ENCODE peak calls at places on chromosomes 5 and 9, in nine cellular contexts. T, A, G, N, X, K, O, C and L are unnamed samples.

GRCh38 chr5:531101-531748 is 7.0 kb upstream of the SLC9A3 start:
- DNase-seq in T (no peak), A (no peak), G (peak; percentile 68), N (no peak), X (no peak), K (no peak), O (no peak), C (no peak), L (no peak)

GRCh38 chr5:126370796-126371718 is 52.2 kb upstream of the GRAMD2B start:
- DNase-seq in T (peak; percentile 75), A (no peak), G (no peak), N (peak; percentile 60), X (peak; percentile 76), K (peak; percentile 73), O (no peak), C (no peak), L (no peak)

GRCh38 chr5:116068028-116068632 is 16.7 kb upstream of the COMMD10 start:
- DNase-seq in T (peak; percentile 44), A (no peak), G (no peak), N (peak; percentile 81), X (peak; percentile 40), K (peak; percentile 61), O (peak; percentile 53), C (peak; percentile 14), L (no peak)

GRCh38 chr5:43729846-43730478 is 127.0 kb downstream of the NNT start:
- DNase-seq in T (peak; percentile 15), A (no peak), G (no peak), N (peak; percentile 76), X (peak; percentile 10), K (peak; percentile 39), O (no peak), C (no peak), L (no peak)

GRCh38 chr5:106376522-106376921 is 1294.2 kb downstream of the EFNA5 start:
- DNase-seq in T (no peak), A (no peak), G (no peak), N (no peak), X (peak; percentile 88), K (peak; percentile 20), O (no peak), C (no peak), L (no peak)

GRCh38 chr5:60207031-60207430 is 313.5 kb upstream of the PDE4D start:
- DNase-seq in T (no peak), A (no peak), G (no peak), N (no peak), X (no peak), K (no peak), O (no peak), C (no peak), L (no peak)

GRCh38 chr9:137380171-137380570 is 42.8 kb downstream of the EXD3 start:
- DNase-seq in T (no peak), A (no peak), G (no peak), N (no peak), X (no peak), K (no peak), O (no peak), C (no peak), L (no peak)

GRCh38 chr9:6640268-6641072 is 5.1 kb downstream of the GLDC start:
- DNase-seq in T (peak; percentile 16), A (peak; percentile 31), G (no peak), N (no peak), X (no peak), K (no peak), O (no peak), C (no peak), L (no peak)

GRCh38 chr5:67196537-67197059 is at the start of gene CD180:
- DNase-seq in T (no peak), A (no peak), G (no peak), N (peak; percentile 59), X (peak; percentile 36), K (no peak), O (no peak), C (no peak), L (no peak)

GRCh38 chr5:134248271-134248670 is 22.4 kb upstream of the PPP2CA start:
- DNase-seq in T (no peak), A (no peak), G (no peak), N (no peak), X (no peak), K (peak; percentile 35), O (no peak), C (no peak), L (no peak)

GRCh38 chr9:19379697-19380046 is 364 bp downstream of the RPS6 start:
- DNase-seq in T (no peak), A (no peak), G (peak; percentile 91), N (no peak), X (no peak), K (peak; percentile 24), O (peak; percentile 9), C (peak; percentile 37), L (no peak)

GRCh38 chr9:115142502-115143265 is 24.7 kb upstream of the TNC start:
- DNase-seq in T (no peak), A (no peak), G (no peak), N (peak; percentile 34), X (peak; percentile 54), K (no peak), O (peak; percentile 28), C (no peak), L (no peak)

GRCh38 chr5:88262116-88262515 is 6.5 kb downstream of the TMEM161B start:
- DNase-seq in T (no peak), A (no peak), G (no peak), N (peak; percentile 37), X (peak; percentile 83), K (no peak), O (peak; percentile 16), C (no peak), L (no peak)

GRCh38 chr5:157571357-157571827 is 4.2 kb downstream of the ADAM19 start:
- DNase-seq in T (no peak), A (no peak), G (peak; percentile 87), N (peak; percentile 55), X (peak; percentile 94), K (no peak), O (peak; percentile 93), C (no peak), L (no peak)

GRCh38 chr9:81416476-81417298 is 272.7 kb downstream of the TLE1 start:
- DNase-seq in T (no peak), A (no peak), G (no peak), N (peak; percentile 16), X (peak; percentile 82), K (no peak), O (no peak), C (no peak), L (no peak)

GRCh38 chr9:2195211-2195610 is 180.1 kb downstream of the SMARCA2 start:
- DNase-seq in T (no peak), A (no peak), G (no peak), N (no peak), X (no peak), K (no peak), O (no peak), C (no peak), L (no peak)

GRCh38 chr9:2198956-2199635 is 183.9 kb downstream of the SMARCA2 start:
- DNase-seq in T (no peak), A (no peak), G (no peak), N (no peak), X (no peak), K (no peak), O (no peak), C (no peak), L (no peak)

DNA sequence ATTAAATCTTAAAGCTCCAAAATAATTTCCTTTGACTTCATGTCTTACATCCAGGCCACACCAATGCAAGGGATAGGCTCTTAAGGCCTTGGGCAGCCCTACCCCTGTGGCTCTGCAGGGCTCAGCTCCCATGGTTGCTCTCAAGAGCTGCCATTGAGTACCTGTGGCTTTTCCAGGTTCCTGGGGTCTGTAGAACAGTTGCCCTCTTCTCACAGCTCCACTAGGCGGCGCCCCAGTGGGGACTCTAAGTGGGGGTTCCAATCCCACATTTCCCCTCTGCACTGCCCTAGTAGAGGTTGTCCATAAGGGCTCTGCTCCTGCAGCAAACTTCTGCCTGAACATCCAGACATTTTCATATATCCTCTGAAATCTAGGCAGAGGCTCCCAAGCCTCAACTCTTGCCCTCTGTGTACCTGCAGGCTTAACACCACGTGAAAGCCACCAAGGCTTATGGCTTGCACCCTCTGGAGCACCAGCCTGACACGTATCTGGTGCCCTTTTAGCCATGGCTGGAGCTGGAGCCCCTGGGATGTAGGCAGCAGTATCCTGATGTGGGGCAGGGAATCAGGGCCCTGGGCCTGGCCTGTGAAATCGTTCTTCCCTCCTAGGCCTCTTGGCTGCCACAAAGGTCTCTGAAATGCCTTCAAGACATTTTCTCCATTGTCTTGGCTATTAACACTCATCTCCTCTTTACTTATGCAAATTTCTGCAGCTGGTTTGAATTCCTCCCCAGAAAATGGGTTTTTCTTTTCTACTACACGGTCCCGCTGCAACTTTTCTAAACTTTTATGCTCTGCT is 185.1 kb downstream of the SMARCA2 start:
- DNase-seq in T (no peak), A (no peak), G (no peak), N (no peak), X (no peak), K (no peak), O (no peak), C (no peak), L (no peak)
- TF ChIP-seq CTCF in T (no peak), A (no peak), G (no peak), N (no peak), X (no peak), K (no peak), O (peak; percentile 28), C (no peak), L (no peak)

GRCh38 chr5:154857534-154858250 is 735 bp upstream of the CNOT8 start:
- DNase-seq in T (peak; percentile 93), A (peak; percentile 95), G (peak; percentile 97), N (peak; percentile 97), X (peak; percentile 97), K (peak; percentile 88), O (peak; percentile 97), C (peak; percentile 76), L (peak; percentile 85)
- TF ChIP-seq CTCF in T (peak; percentile 56), A (no peak), G (no peak), N (peak; percentile 14), X (no peak), K (no peak), O (peak; percentile 22), C (no peak), L (no peak)

DNA sequence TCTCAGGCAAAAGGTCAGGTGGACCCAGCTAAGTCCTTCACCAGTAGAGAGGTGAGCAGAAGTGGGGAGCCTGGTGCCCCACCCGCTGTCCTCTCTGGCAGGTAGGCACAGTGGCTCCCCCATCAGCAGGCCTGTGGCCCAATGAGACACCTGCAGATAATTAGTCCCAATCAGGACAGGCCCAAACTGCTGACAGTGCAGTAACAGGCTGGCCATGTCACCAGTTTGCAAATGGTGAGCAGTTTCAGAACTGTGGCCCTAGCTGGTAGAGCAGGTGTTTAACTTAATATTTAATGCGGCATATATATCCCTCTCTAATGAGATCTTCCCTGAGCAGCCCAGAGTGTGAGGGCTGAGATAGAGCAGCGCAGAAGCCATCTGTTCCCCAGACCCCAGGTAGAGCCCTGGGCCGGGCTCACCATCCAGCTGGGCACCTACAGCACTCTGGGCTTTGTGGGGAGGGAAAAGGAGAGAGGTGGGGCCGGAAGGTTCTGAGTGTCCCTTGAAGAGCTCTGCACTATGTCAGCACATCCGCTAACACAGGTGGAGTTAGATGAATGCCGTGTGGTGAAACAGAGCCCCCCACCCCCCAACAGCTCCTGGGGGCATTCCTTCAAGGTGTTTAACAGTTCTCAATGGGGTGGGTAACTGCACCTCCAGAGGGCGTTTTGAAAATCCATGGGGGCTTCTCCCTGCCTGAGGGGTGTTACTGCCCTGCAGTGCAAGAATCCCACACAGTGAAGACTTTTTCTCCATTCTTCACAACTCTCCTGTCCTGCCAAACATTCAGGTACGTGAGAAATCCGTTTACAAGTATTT is 120.5 kb downstream of the PAX5 start:
- DNase-seq in T (no peak), A (no peak), G (no peak), N (no peak), X (no peak), K (no peak), O (no peak), C (no peak), L (no peak)
- TF ChIP-seq CTCF in T (no peak), A (peak; percentile 35), G (no peak), N (no peak), X (no peak), K (no peak), O (peak; percentile 43), C (no peak), L (no peak)

GRCh38 chr5:149125386-149125891 is 15.9 kb upstream of the ABLIM3 start:
- DNase-seq in T (peak; percentile 36), A (no peak), G (no peak), N (no peak), X (peak; percentile 26), K (peak; percentile 83), O (no peak), C (no peak), L (no peak)
- TF ChIP-seq CTCF in T (peak; percentile 65), A (peak; percentile 19), G (no peak), N (peak; percentile 26), X (no peak), K (peak; percentile 55), O (peak; percentile 60), C (no peak), L (no peak)